ENCODE peak calls at places on chromosomes 2 and 18, in nine cellular contexts. H, L, F, P, V, A, E, J and Z are unnamed samples.

GRCh38 chr18:61435064-61435652 is 101.9 kb downstream of the CDH20 start:
- DNase-seq in E (no peak), P (no peak), A (peak), J (no peak), L (no peak), F (no peak), H (no peak), V (no peak), Z (no peak)

GRCh38 chr2:186636800-186637795 is 47.2 kb downstream of the ITGAV start:
- DNase-seq in L (no peak), P (no peak), V (no peak), J (no peak), H (no peak), E (no peak), F (no peak), A (no peak), Z (no peak)

GRCh38 chr2:29311458-29311857 is 196.2 kb downstream of the CLIP4 start:
- DNase-seq in H (no peak), F (no peak), V (no peak), A (no peak), J (no peak), P (no peak), L (no peak), E (no peak), Z (no peak)

GRCh38 chr2:28366496-28367282 is 26.0 kb upstream of the FOSL2 start:
- DNase-seq in V (no peak), L (no peak), H (no peak), F (no peak), A (peak), P (no peak), E (no peak), J (peak), Z (peak)

GRCh38 chr18:58967643-58968291 is 103.1 kb downstream of the ZNF532 start:
- DNase-seq in H (no peak), V (no peak), E (no peak), J (peak), L (no peak), P (no peak), A (no peak), F (no peak), Z (no peak)

GRCh38 chr2:202056611-202057010 is 16.4 kb upstream of the KIAA2012 start:
- DNase-seq in H (no peak), L (no peak), E (no peak), F (no peak), J (no peak), V (no peak), P (no peak), A (no peak), Z (no peak)

GRCh38 chr2:126901459-126901858 is 2.8 kb downstream of the TEX51 start:
- DNase-seq in H (no peak), E (no peak), L (no peak), P (no peak), J (no peak), A (no peak), V (peak), F (no peak), Z (no peak)

GRCh38 chr2:65313126-65313953 is 85.7 kb downstream of the ACTR2 start:
- DNase-seq in J (no peak), A (no peak), F (peak), V (no peak), P (no peak), L (no peak), H (no peak), E (no peak), Z (no peak)

GRCh38 chr2:235647836-235648235 is 154.0 kb downstream of the AGAP1 start:
- DNase-seq in A (no peak), E (no peak), H (no peak), P (no peak), F (no peak), V (no peak), L (no peak), J (no peak), Z (no peak)

GRCh38 chr2:132449868-132450267 is 33.3 kb downstream of the GPR39 start:
- DNase-seq in F (no peak), H (no peak), P (no peak), L (no peak), A (no peak), E (no peak), V (no peak), J (no peak), Z (no peak)

GRCh38 chr2:44247924-44248323 is 27.4 kb upstream of the SLC3A1 start:
- DNase-seq in F (no peak), L (no peak), V (no peak), A (no peak), J (no peak), P (no peak), H (no peak), E (no peak), Z (no peak)

GRCh38 chr2:19746137-19746585 is 155.6 kb downstream of the TTC32 start:
- DNase-seq in P (no peak), L (no peak), A (no peak), F (no peak), H (no peak), E (no peak), J (no peak), V (no peak), Z (no peak)

GRCh38 chr2:234162876-234163275 is 112.4 kb downstream of the SPP2 start:
- DNase-seq in A (no peak), P (peak), F (no peak), V (no peak), E (no peak), L (no peak), J (no peak), H (no peak), Z (no peak)

GRCh38 chr2:138504546-138505239 is 3.1 kb downstream of the SPOPL start:
- DNase-seq in L (no peak), J (no peak), V (no peak), A (no peak), P (no peak), E (no peak), H (no peak), F (no peak), Z (no peak)

GRCh38 chr2:231455890-231456289 is 8.4 kb downstream of the NCL start:
- DNase-seq in A (no peak), H (no peak), E (no peak), F (no peak), L (no peak), P (no peak), J (no peak), V (no peak), Z (no peak)

GRCh38 chr2:88068044-88068443 is 419 bp downstream of the SMYD1 start:
- DNase-seq in F (no peak), V (no peak), A (no peak), H (no peak), L (no peak), E (no peak), J (no peak), P (no peak), Z (no peak)

DNA sequence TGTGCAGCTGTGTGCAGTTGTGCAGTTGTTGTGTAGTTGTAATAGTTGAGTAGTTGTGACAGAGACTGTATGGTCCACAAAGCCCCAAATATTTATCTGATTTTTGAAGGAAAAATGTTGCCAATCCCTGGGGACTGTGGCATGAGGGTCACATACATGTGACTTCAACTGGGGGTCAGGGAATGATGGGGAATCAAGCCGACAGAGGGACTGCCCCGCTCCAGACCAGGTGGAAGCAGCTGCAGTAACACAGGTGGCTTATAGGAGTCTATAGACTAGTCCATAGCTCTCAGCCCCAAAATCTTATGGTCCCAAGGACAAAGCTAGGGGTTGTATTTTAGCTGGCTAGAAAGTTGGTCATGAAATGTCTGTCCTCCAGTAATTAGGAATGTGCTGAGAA is 29.8 kb downstream of the FHL2 start:
- DNase-seq in H (no peak), A (no peak), F (no peak), E (no peak), L (no peak), J (no peak), P (no peak), V (no peak), Z (no peak)
- H3K27ac ChIP-seq in H (peak), A (no peak), F (no peak), E (no peak), L (no peak), J (no peak), P (no peak), V (no peak), Z (no peak)

GRCh38 chr18:49784427-49785185 is 28.7 kb downstream of the ACAA2 start:
- DNase-seq in L (no peak), E (no peak), H (no peak), P (no peak), V (no peak), J (no peak), F (no peak), A (peak), Z (no peak)
- TF ChIP-seq CTCF in L (peak), E (no peak), H (peak), P (no peak), V (peak), J (peak), F (no peak), A (peak), Z (peak)

GRCh38 chr18:22856870-22857269 is 76.3 kb upstream of the RBBP8 start:
- DNase-seq in V (no peak), L (peak), H (no peak), E (no peak), P (peak), J (no peak), F (no peak), A (no peak), Z (no peak)
- H3K27ac ChIP-seq in V (no peak), L (peak), H (no peak), E (no peak), P (peak), J (no peak), F (no peak), A (no peak), Z (no peak)

DNA sequence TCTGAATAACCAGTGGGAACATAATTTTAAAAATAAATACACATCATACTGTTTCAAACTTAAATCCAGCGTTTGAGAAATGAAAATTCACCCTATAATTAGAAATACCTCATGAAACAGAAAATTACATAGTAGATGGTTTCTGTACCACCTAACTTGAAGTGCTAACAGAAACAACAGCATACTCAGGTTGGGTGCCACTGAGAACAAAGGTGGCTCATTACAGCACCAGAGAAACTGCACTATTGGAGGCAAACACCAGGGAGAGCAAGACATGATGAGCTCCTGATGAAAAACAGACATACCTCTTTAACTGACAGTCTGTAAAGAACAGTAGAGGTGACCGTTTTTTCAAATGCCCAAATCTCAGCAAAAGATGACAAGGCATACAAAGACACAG is 12.6 kb downstream of the SULT1C4 start:
- DNase-seq in H (no peak), P (no peak), J (no peak), V (no peak), A (no peak), F (no peak), L (no peak), E (no peak), Z (no peak)
- TF ChIP-seq CTCF in H (no peak), P (no peak), J (no peak), V (no peak), A (no peak), F (no peak), L (no peak), E (no peak), Z (no peak)

DNA sequence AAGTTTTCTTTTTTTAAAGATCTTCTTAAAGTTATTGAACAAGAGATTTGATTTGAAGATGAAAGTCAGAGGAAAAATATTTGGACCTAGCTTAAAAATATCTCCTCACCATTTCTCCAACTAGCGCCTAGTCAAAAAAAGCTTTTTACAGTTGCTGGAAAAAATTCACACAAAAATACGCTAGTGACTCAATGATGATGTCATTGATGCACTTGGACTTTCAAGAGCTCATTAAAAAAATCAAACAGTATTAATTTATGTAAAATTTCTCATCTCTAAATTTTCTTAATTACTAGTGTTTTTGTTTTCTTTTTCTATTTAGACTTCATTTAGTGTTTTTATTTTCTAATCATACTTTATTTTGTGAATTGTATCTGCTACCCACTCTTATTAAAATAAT is 41.8 kb downstream of the CIB4 start:
- DNase-seq in H (no peak), F (no peak), J (no peak), E (no peak), V (no peak), P (no peak), L (no peak), A (no peak), Z (no peak)
- H3K27ac ChIP-seq in H (no peak), F (no peak), J (no peak), E (peak), V (no peak), P (no peak), L (no peak), A (no peak), Z (no peak)

GRCh38 chr2:10892796-10893350 is 18.9 kb upstream of the KCNF1 start:
- DNase-seq in P (no peak), F (no peak), L (no peak), A (no peak), E (no peak), J (no peak), V (no peak), H (no peak), Z (no peak)

GRCh38 chr2:10891848-10892247 is 19.9 kb upstream of the KCNF1 start:
- DNase-seq in A (no peak), V (no peak), E (no peak), H (no peak), P (no peak), L (no peak), F (no peak), J (no peak), Z (no peak)

GRCh38 chr2:10892316-10892715 is 19.4 kb upstream of the KCNF1 start:
- DNase-seq in H (no peak), F (no peak), E (no peak), P (no peak), V (no peak), J (no peak), L (no peak), A (no peak), Z (no peak)

GRCh38 chr2:10895231-10895630 is 16.5 kb upstream of the KCNF1 start:
- DNase-seq in A (no peak), V (no peak), E (no peak), P (no peak), J (no peak), L (no peak), F (no peak), H (no peak), Z (no peak)

GRCh38 chr2:10894264-10894935 is 17.3 kb upstream of the KCNF1 start:
- DNase-seq in A (no peak), E (no peak), H (no peak), J (no peak), P (no peak), F (no peak), L (no peak), V (no peak), Z (no peak)
- TF ChIP-seq CTCF in A (no peak), E (no peak), H (no peak), J (no peak), P (no peak), F (no peak), L (no peak), V (no peak), Z (no peak)

GRCh38 chr2:99451686-99452085 is 38.1 kb downstream of the REV1 start:
- DNase-seq in F (no peak), P (no peak), J (no peak), A (no peak), V (no peak), H (no peak), E (no peak), L (no peak), Z (no peak)
- H3K27ac ChIP-seq in F (no peak), P (no peak), J (no peak), A (no peak), V (no peak), H (no peak), E (no peak), L (no peak), Z (no peak)

DNA sequence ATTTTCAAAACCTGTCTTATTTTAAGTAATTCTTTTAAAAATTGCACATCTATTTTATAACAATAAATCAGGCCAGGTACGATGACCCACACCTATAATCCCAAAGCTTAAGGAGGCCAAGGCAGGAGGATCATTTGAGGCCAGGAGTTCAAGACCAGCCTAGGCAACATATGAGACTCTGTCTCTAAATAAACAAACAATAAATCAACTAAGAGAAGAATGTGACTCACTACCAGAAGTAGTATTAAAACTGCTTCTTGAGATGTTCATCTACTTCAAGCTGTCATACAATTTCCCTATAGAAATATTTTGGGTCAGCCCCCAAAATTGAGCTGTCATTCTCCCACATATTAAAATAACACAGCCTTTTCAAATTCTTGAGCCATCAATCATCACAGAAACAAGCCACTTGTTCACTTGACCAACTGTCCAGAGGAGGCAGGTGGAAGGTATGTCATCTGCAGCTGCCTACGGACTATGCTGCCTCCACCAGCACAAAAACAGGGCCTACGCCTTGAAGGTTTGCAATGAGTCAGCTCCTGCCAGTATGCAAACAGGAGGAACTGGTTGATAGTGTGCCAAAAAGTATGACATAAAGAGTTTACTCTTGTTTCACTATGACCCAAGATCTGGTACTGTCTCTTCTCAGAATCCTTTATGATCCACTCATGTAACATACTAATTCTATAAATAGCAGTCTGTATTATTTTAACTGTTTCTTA is 33.6 kb downstream of the KIDINS220 start:
- DNase-seq in P (peak), H (no peak), E (no peak), F (no peak), J (peak), L (peak), A (peak), V (no peak), Z (peak)
- TF ChIP-seq CTCF in P (peak), H (no peak), E (no peak), F (no peak), J (no peak), L (peak), A (no peak), V (no peak), Z (no peak)

GRCh38 chr2:219179601-219180465 is 1.8 kb downstream of the RETREG2 start:
- DNase-seq in P (no peak), J (no peak), E (no peak), F (peak), A (no peak), V (no peak), H (no peak), L (no peak), Z (no peak)
- H3K27ac ChIP-seq in P (no peak), J (no peak), E (no peak), F (no peak), A (no peak), V (no peak), H (no peak), L (no peak), Z (no peak)

DNA sequence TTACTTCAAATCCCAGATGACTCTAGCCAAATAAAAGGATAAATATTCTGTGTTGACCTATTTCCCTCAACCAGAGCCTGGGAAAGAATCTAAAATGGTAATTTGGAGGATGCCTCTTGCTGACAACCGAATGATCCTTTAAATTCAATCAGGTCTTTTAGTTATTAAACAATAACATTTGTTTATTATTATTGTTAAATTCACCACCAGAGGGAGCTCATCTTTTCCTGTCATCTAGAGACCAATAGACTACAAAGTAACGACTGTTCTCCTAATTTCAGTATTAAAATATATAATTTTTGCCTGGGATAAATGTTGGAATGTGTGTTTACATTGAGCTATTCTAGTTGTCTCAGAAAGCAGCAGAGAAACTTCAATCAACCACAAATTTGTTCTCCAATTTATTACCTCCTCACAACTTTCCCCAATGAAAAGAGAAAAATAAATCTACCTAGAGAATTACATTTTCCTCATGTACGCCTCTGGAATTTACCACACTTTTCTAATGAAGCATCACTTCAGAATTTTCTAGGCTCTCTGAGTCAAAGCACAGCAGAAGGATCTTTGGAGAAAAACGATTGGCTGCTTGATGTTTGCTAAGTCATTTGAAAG is 142.7 kb downstream of the SCG2 start:
- DNase-seq in L (no peak), P (peak), J (no peak), H (no peak), A (peak), V (no peak), E (no peak), F (no peak), Z (no peak)
- TF ChIP-seq CTCF in L (peak), P (peak), J (peak), H (peak), A (peak), V (peak), E (peak), F (peak), Z (peak)